ENCODE peak calls at places on chromosome 22, in nine cellular contexts. R is stimulated activated CD8-positive, alpha-beta memory T cell treated with anti-CD3 and anti-CD28 coated beads, Interleukin-4, amount 100 ng/mL, for 1 hour; C is adipocyte; Q is COLO829; I is NCI-H345; S is skeletal muscle cell; U is HTR-8/SVneo; X is RCC 7860; B is H7. M is an unnamed sample.

GRCh38 chr22:48241658-48242057 is 1479.2 kb downstream of the TBC1D22A start:
- DNase-seq in R (no peak), C (no peak), Q (no peak), I (no peak), S (no peak), U (no peak), X (no peak), B (no peak), M (no peak)

GRCh38 chr22:42833104-42833503 is 24.0 kb downstream of the ARFGAP3 start:
- DNase-seq in R (no peak), C (no peak), Q (no peak), I (no peak), S (no peak), U (no peak), X (no peak), B (no peak), M (no peak)

GRCh38 chr22:22092974-22093373 is 110.4 kb upstream of the TOP3B start:
- DNase-seq in R (no peak), C (no peak), Q (no peak), I (no peak), S (no peak), U (no peak), X (no peak), B (no peak), M (no peak)

GRCh38 chr22:24994070-24994763 is 41.7 kb downstream of the KIAA1671 start:
- DNase-seq in R (no peak), C (no peak), Q (no peak), I (peak; percentile 65), S (no peak), U (no peak), X (peak; percentile 30), B (peak; percentile 68), M (peak; percentile 16)

GRCh38 chr22:48697694-48698276 is 1129.9 kb downstream of the BRD1 start:
- DNase-seq in R (no peak), C (no peak), Q (no peak), I (no peak), S (no peak), U (no peak), X (no peak), B (no peak), M (no peak)

GRCh38 chr22:24803064-24803542 is 2.9 kb upstream of the SGSM1 start:
- DNase-seq in R (peak; percentile 11), C (peak; percentile 55), Q (peak; percentile 73), I (peak; percentile 26), S (no peak), U (peak; percentile 46), X (no peak), B (peak; percentile 90), M (no peak)

GRCh38 chr22:26259510-26259909 is 90.2 kb downstream of the SEZ6L start:
- DNase-seq in R (no peak), C (peak; percentile 7), Q (no peak), I (no peak), S (no peak), U (peak; percentile 9), X (no peak), B (peak; percentile 72), M (no peak)

GRCh38 chr22:46336119-46337078 is 885 bp downstream of the TRMU start:
- DNase-seq in R (no peak), C (peak; percentile 46), Q (no peak), I (no peak), S (no peak), U (no peak), X (no peak), B (peak; percentile 74), M (no peak)

GRCh38 chr22:25540128-25540790 is 24.2 kb upstream of the GRK3 start:
- DNase-seq in R (no peak), C (no peak), Q (no peak), I (no peak), S (no peak), U (no peak), X (no peak), B (no peak), M (no peak)

GRCh38 chr22:38831166-38831945 is 12.5 kb downstream of the NPTXR start:
- DNase-seq in R (no peak), C (peak; percentile 48), Q (peak; percentile 74), I (no peak), S (peak; percentile 8), U (no peak), X (peak; percentile 63), B (no peak), M (no peak)

GRCh38 chr22:32897400-32897799 is 95.9 kb downstream of the TIMP3 start:
- DNase-seq in R (no peak), C (peak; percentile 78), Q (peak; percentile 49), I (no peak), S (no peak), U (peak; percentile 10), X (no peak), B (no peak), M (no peak)

GRCh38 chr22:28402539-28402938 is 277.1 kb downstream of the TTC28 start:
- DNase-seq in R (no peak), C (no peak), Q (no peak), I (no peak), S (no peak), U (no peak), X (no peak), B (no peak), M (no peak)

GRCh38 chr22:46104881-46105493 is 45.3 kb upstream of the PPARA start:
- DNase-seq in R (no peak), C (no peak), Q (no peak), I (no peak), S (no peak), U (no peak), X (no peak), B (no peak), M (no peak)

GRCh38 chr22:24505337-24505736 is 10.2 kb downstream of the UPB1 start:
- DNase-seq in R (no peak), C (no peak), Q (no peak), I (no peak), S (no peak), U (no peak), X (no peak), B (no peak), M (no peak)

GRCh38 chr22:40709752-40710413 is 30.6 kb downstream of the MCHR1 start:
- DNase-seq in R (no peak), C (peak; percentile 47), Q (no peak), I (no peak), S (no peak), U (no peak), X (no peak), B (no peak), M (no peak)

GRCh38 chr22:17952273-17952801 is 72.0 kb downstream of the MICAL3 start:
- DNase-seq in R (no peak), C (no peak), Q (no peak), I (no peak), S (no peak), U (no peak), X (peak; percentile 48), B (no peak), M (no peak)

GRCh38 chr22:18028817-18029527 is 4.6 kb upstream of the MICAL3 start:
- DNase-seq in R (no peak), C (no peak), Q (no peak), I (no peak), S (no peak), U (no peak), X (no peak), B (no peak), M (no peak)

GRCh38 chr22:25661067-25661466 is 80.9 kb upstream of the MYO18B start:
- DNase-seq in R (no peak), C (peak; percentile 56), Q (no peak), I (no peak), S (no peak), U (no peak), X (no peak), B (no peak), M (no peak)

GRCh38 chr22:24426436-24426835 is 963 bp upstream of the ADORA2A start:
- DNase-seq in R (no peak), C (no peak), Q (no peak), I (no peak), S (no peak), U (no peak), X (no peak), B (no peak), M (no peak)

GRCh38 chr22:44446483-44446882 is 51.5 kb downstream of the RTL6 start:
- DNase-seq in R (no peak), C (no peak), Q (no peak), I (no peak), S (no peak), U (no peak), X (no peak), B (peak; percentile 15), M (no peak)

GRCh38 chr22:38645430-38645829 is 10.8 kb downstream of the FAM227A start:
- DNase-seq in R (no peak), C (no peak), Q (no peak), I (no peak), S (no peak), U (no peak), X (no peak), B (no peak), M (no peak)

GRCh38 chr22:50206599-50206998 is 5.8 kb downstream of the SELENOO start:
- DNase-seq in R (no peak), C (peak; percentile 42), Q (peak; percentile 27), I (no peak), S (no peak), U (no peak), X (no peak), B (peak; percentile 95), M (no peak)

M was measured in NCI-H774.